ENCODE peak calls at places on chromosomes 6 and 20, in seven cellular contexts. I, M, S, W, B, U and V are unnamed samples.

GRCh38 chr6:47098570-47098993 is 56.5 kb upstream of the ADGRF1 start:
- DNase-seq in U (peak; percentile 54), S (no peak), M (peak; percentile 19), I (no peak), B (no peak), W (no peak), V (no peak)

GRCh38 chr20:59441306-59441705 is 140.9 kb downstream of the EDN3 start:
- DNase-seq in I (no peak), M (no peak), S (no peak), U (no peak), B (no peak), W (no peak), V (no peak)

GRCh38 chr20:33251496-33251895 is 15.7 kb downstream of the BPIFA1 start:
- DNase-seq in U (no peak), M (no peak), S (no peak), W (no peak), B (no peak), I (no peak), V (no peak)

GRCh38 chr20:62536731-62537401 is 61.1 kb upstream of the GATA5 start:
- DNase-seq in W (no peak), M (no peak), I (no peak), U (no peak), S (peak; percentile 48), B (no peak), V (no peak)

GRCh38 chr6:144931172-144932035 is 646.3 kb downstream of the UTRN start:
- DNase-seq in B (no peak), W (peak; percentile 12), I (no peak), U (peak; percentile 39), S (no peak), M (peak; percentile 27), V (no peak)

GRCh38 chr6:29791162-29791561 is 36.5 kb upstream of the HLA-G start:
- DNase-seq in W (no peak), I (no peak), U (peak; percentile 68), B (no peak), M (no peak), S (no peak), V (no peak)

GRCh38 chr6:134468633-134469032 is 150.7 kb upstream of the SGK1 start:
- DNase-seq in U (no peak), I (no peak), B (no peak), M (no peak), W (no peak), S (no peak), V (no peak)

GRCh38 chr6:118551063-118551672 is 3.1 kb downstream of the PLN start:
- DNase-seq in U (peak; percentile 37), W (no peak), B (no peak), I (no peak), M (no peak), S (no peak), V (no peak)

GRCh38 chr20:1718604-1719384 is 61.2 kb upstream of the SIRPG start:
- DNase-seq in W (no peak), I (no peak), M (no peak), B (no peak), S (no peak), U (peak; percentile 99), V (no peak)

GRCh38 chr6:17584241-17584803 is 15.8 kb upstream of the FAM8A1 start:
- DNase-seq in U (peak; percentile 58), M (peak; percentile 55), W (no peak), S (no peak), B (no peak), I (no peak), V (no peak)

GRCh38 chr20:58688838-58689237 is 3.8 kb upstream of the NPEPL1 start:
- DNase-seq in M (no peak), B (no peak), S (peak; percentile 14), W (no peak), U (no peak), I (no peak), V (no peak)

GRCh38 chr6:87656857-87657256 is 45.2 kb downstream of the AKIRIN2 start:
- DNase-seq in B (no peak), W (no peak), S (no peak), M (no peak), U (no peak), I (no peak), V (no peak)

GRCh38 chr6:112760831-112761230 is 413.7 kb downstream of the RFPL4B start:
- DNase-seq in B (no peak), U (no peak), W (no peak), I (no peak), M (no peak), S (no peak), V (no peak)

GRCh38 chr20:49985157-49985556 is 2.4 kb downstream of the SNAI1 start:
- DNase-seq in W (no peak), M (no peak), I (no peak), B (no peak), U (no peak), S (no peak), V (no peak)

GRCh38 chr6:43790031-43790430 is 20.0 kb downstream of the VEGFA start:
- DNase-seq in U (no peak), I (no peak), S (peak; percentile 64), M (no peak), B (no peak), W (no peak), V (no peak)

GRCh38 chr20:36167826-36168634 is 13.5 kb downstream of the EPB41L1 start:
- DNase-seq in I (no peak), S (no peak), M (no peak), B (no peak), W (no peak), U (peak; percentile 70), V (no peak)

GRCh38 chr20:37245181-37245580 is 16.4 kb downstream of the GHRH start:
- DNase-seq in B (no peak), U (no peak), M (no peak), S (no peak), I (no peak), W (no peak), V (no peak)

GRCh38 chr20:34397096-34397495 is 34.0 kb downstream of the ITCH start:
- DNase-seq in W (no peak), M (no peak), U (peak; percentile 14), S (no peak), I (no peak), B (no peak), V (no peak)

GRCh38 chr6:103231185-103231584 is 1628.5 kb downstream of the HACE1 start:
- DNase-seq in I (no peak), W (no peak), S (no peak), B (no peak), M (no peak), U (no peak), V (no peak)

GRCh38 chr6:95690328-95690727 is 113.0 kb downstream of the MANEA start:
- DNase-seq in B (no peak), W (no peak), M (no peak), S (no peak), U (no peak), I (no peak), V (no peak)

GRCh38 chr20:63273635-63274380 is 1.2 kb downstream of the ARFGAP1 start:
- DNase-seq in U (peak; percentile 77), I (no peak), W (no peak), M (no peak), B (no peak), S (no peak), V (no peak)

GRCh38 chr6:51959744-51960383 is 127.5 kb downstream of the PKHD1 start:
- DNase-seq in U (peak; percentile 55), M (peak; percentile 44), W (peak; percentile 14), S (peak; percentile 31), B (no peak), I (peak; percentile 73), V (peak; percentile 61)

GRCh38 chr6:121724576-121724975 is 289.1 kb downstream of the GJA1 start:
- DNase-seq in W (no peak), S (no peak), I (no peak), U (no peak), M (no peak), B (no peak), V (no peak)

GRCh38 chr6:111625511-111626331 is 20.0 kb upstream of the TRAF3IP2 start:
- DNase-seq in B (no peak), U (peak; percentile 53), I (no peak), W (no peak), S (no peak), M (no peak), V (no peak)
- H3K4me3 ChIP-seq in B (no peak overlapping the region), U (no peak overlapping the region), I (peak overlapping the region; percentile 25), W (peak overlapping the region; percentile 9), S (peak overlapping the region; percentile 48), M (no peak overlapping the region), V (peak overlapping the region; percentile 27)

GRCh38 chr20:57392512-57393271 is 1.5 kb downstream of the RBM38 start:
- DNase-seq in B (peak; percentile 84), U (no peak), W (peak; percentile 56), S (peak; percentile 68), I (peak; percentile 57), M (peak; percentile 44), V (peak; percentile 69)

GRCh38 chr20:57395111-57395959 is 4.1 kb downstream of the RBM38 start:
- DNase-seq in S (peak; percentile 80), I (peak; percentile 65), B (no peak), W (peak; percentile 76), U (peak; percentile 74), M (peak; percentile 53), V (peak; percentile 53)

GRCh38 chr20:57393321-57394086 is 2.3 kb downstream of the RBM38 start:
- DNase-seq in U (no peak), W (peak; percentile 31), B (no peak), I (peak; percentile 30), S (no peak), M (no peak), V (peak; percentile 25)

GRCh38 chr20:57396212-57396611 is 5.0 kb downstream of the RBM38 start:
- DNase-seq in U (no peak), I (peak; percentile 36), B (no peak), M (no peak), S (peak; percentile 13), W (peak; percentile 44), V (peak; percentile 36)

GRCh38 chr20:57394087-57395082 is 3.2 kb downstream of the RBM38 start:
- DNase-seq in S (no peak), M (no peak), W (peak; percentile 41), I (peak; percentile 52), B (no peak), U (no peak), V (peak; percentile 39)
- H3K4me1 ChIP-seq in S (peaks cover 91% of the 10 kb centered on the region), M (peaks cover 5% of the 10 kb centered on the region), W (peaks cover 44% of the 10 kb centered on the region), I (no peaks in the 10 kb centered on the region), B (peaks cover 78% of the 10 kb centered on the region), U (peaks cover 48% of the 10 kb centered on the region), V (peaks cover 79% of the 10 kb centered on the region)

DNA sequence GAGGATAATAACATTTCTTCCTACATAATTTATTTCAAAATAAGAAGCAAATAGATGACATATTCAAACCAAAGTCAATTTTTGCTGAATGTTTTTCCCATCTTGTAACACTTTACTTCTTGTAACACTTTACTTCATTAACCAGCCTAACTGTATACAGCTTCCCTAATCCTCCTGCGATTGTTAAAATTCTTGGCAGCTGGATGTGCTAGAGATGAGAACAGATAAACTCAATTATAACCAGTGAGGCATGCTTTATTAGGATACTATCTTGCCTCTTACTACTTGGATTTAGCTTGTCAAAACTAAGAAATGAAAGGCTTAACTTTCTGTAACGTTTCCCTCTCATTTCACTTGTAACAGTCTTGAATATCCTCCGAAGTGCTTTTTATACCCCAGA is 94.1 kb upstream of the BMP5 start:
- DNase-seq in S (no peak), I (no peak), B (no peak), W (no peak), U (no peak), M (no peak), V (no peak)
- H3K27ac ChIP-seq in S (no peak overlapping the region), I (no peak overlapping the region), B (no peak overlapping the region), W (no peak overlapping the region), U (no peak overlapping the region), M (no peak overlapping the region), V (no peak overlapping the region)

DNA sequence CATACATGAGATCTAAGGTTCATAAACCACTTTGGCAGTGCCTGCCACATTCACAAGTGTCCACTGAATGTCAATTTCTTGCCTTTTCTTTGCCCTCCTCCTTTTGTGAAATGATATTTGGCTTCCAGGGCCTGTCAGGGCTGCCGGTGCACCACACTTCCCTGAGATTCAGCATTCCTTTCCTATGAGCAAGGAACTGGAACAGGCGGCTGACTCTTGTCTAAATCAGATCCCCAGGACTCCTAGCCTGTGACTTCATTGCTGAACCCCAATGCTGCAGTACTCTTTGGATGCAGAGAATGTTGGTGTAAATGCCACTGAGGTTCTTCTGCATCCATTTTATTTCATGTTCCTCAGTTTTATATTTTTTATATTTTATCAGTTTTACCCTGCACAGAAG is 172.2 kb downstream of the ARID1B start:
- DNase-seq in B (no peak), I (no peak), M (no peak), U (peak; percentile 84), S (no peak), W (no peak), V (no peak)
- H3K4me3 ChIP-seq in B (no peak overlapping the region), I (no peak overlapping the region), M (no peak overlapping the region), U (peak overlapping the region; percentile 21), S (no peak overlapping the region), W (no peak overlapping the region), V (no peak overlapping the region)